ENCODE peak calls at places on chromosome X, in eight cellular contexts. E, C, Q, I, H, N, Y and O are unnamed samples.

GRCh38 chrX:3346436-3347329 is at the start of gene MXRA5:
- DNase-seq in Y (peak), N (no peak), I (no peak), C (peak), Q (no peak), E (no peak), H (no peak), O (peak)

GRCh38 chrX:19682712-19683331 is 167.5 kb upstream of the MAP3K15 start:
- DNase-seq in C (peak), E (peak), H (peak), Q (peak), I (peak), N (peak), Y (peak), O (peak)

GRCh38 chrX:153726286-153727107 is 1.8 kb downstream of the ABCD1 start:
- DNase-seq in E (peak), C (peak), N (peak), H (peak), I (no peak), Y (peak), Q (peak), O (peak)

GRCh38 chrX:120015145-120016067 is 62.1 kb downstream of the RHOXF2B start:
- DNase-seq in Q (no peak), C (peak), I (no peak), N (no peak), H (no peak), E (no peak), Y (no peak), O (no peak)

GRCh38 chrX:69314436-69315348 is 149.4 kb upstream of the PJA1 start:
- DNase-seq in Y (no peak), N (no peak), E (no peak), I (no peak), C (peak), Q (no peak), H (no peak), O (no peak)

GRCh38 chrX:39150621-39151020 is 349.4 kb downstream of the MID1IP1 start:
- DNase-seq in N (no peak), H (no peak), Q (no peak), I (no peak), E (no peak), C (no peak), Y (no peak), O (no peak)

GRCh38 chrX:45261005-45261404 is 60.3 kb upstream of the DIPK2B start:
- DNase-seq in H (no peak), N (no peak), C (no peak), Y (no peak), I (no peak), E (no peak), Q (no peak), O (no peak)

GRCh38 chrX:107562482-107562881 is 65.8 kb upstream of the PRPS1 start:
- DNase-seq in C (no peak), N (peak), I (no peak), Q (no peak), E (no peak), Y (peak), H (no peak), O (no peak)

GRCh38 chrX:153434801-153435200 is 11.1 kb downstream of the TREX2 start:
- DNase-seq in C (no peak), I (no peak), Q (no peak), H (no peak), N (no peak), Y (no peak), E (no peak), O (no peak)

GRCh38 chrX:9644335-9644734 is 121.3 kb downstream of the GPR143 start:
- DNase-seq in E (no peak), Y (no peak), C (no peak), I (no peak), H (peak), Q (peak), N (no peak), O (no peak)

GRCh38 chrX:155086961-155087735 is 15.8 kb downstream of the BRCC3 start:
- DNase-seq in C (no peak), E (no peak), N (no peak), H (no peak), I (no peak), Y (no peak), Q (no peak), O (no peak)